ENCODE peak calls at places on chromosomes 7 and 10, in six cellular contexts. One of them, this sample, is unnamed.

GRCh38 chr7:124032369-124033092 is at the start of gene TMEM229A:
- DNase-seq in RPMI8226: peak; percentile 39
- DNase-seq in CD8-positive, alpha-beta T cell: no peak
- DNase-seq in left cardiac atrium: peak; percentile 41
- DNase-seq in left kidney: peak; percentile 88
- DNase-seq in psoas muscle: peak; percentile 23
- DNase-seq in this sample: peak; percentile 13

GRCh38 chr7:45923290-45923689 is 2.2 kb upstream of the IGFBP3 start:
- DNase-seq in CD8-positive, alpha-beta T cell: no peak
- DNase-seq in RPMI8226: peak; percentile 86
- DNase-seq in left kidney: peak; percentile 87
- DNase-seq in psoas muscle: peak; percentile 73
- DNase-seq in left cardiac atrium: peak; percentile 79
- DNase-seq in this sample: no peak

GRCh38 chr10:70715853-70716795 is 43.8 kb downstream of the ADAMTS14 start:
- DNase-seq in psoas muscle: no peak
- DNase-seq in left cardiac atrium: no peak
- DNase-seq in RPMI8226: no peak
- DNase-seq in CD8-positive, alpha-beta T cell: no peak
- DNase-seq in left kidney: no peak
- DNase-seq in this sample: no peak

GRCh38 chr10:34824870-34825269 is 9.8 kb upstream of the PARD3 start:
- DNase-seq in psoas muscle: no peak
- DNase-seq in left kidney: no peak
- DNase-seq in CD8-positive, alpha-beta T cell: no peak
- DNase-seq in RPMI8226: peak; percentile 17
- DNase-seq in left cardiac atrium: no peak
- DNase-seq in this sample: no peak

GRCh38 chr10:116660860-116661259 is 40.1 kb downstream of the PNLIPRP2 start:
- DNase-seq in left cardiac atrium: no peak
- DNase-seq in left kidney: no peak
- DNase-seq in RPMI8226: no peak
- DNase-seq in psoas muscle: no peak
- DNase-seq in CD8-positive, alpha-beta T cell: no peak
- DNase-seq in this sample: no peak

GRCh38 chr10:73018632-73019031 is 64.0 kb upstream of the PLA2G12B start:
- DNase-seq in left cardiac atrium: no peak
- DNase-seq in RPMI8226: no peak
- DNase-seq in psoas muscle: no peak
- DNase-seq in left kidney: no peak
- DNase-seq in CD8-positive, alpha-beta T cell: no peak
- DNase-seq in this sample: no peak

GRCh38 chr10:373516-374309 is 238.5 kb downstream of the ZMYND11 start:
- DNase-seq in left cardiac atrium: no peak
- DNase-seq in CD8-positive, alpha-beta T cell: no peak
- DNase-seq in psoas muscle: no peak
- DNase-seq in left kidney: peak; percentile 38
- DNase-seq in RPMI8226: no peak
- DNase-seq in this sample: no peak

GRCh38 chr7:101952355-101953247 is 135.2 kb downstream of the CUX1 start:
- DNase-seq in left cardiac atrium: no peak
- DNase-seq in CD8-positive, alpha-beta T cell: no peak
- DNase-seq in left kidney: no peak
- DNase-seq in RPMI8226: no peak
- DNase-seq in psoas muscle: peak; percentile 27
- DNase-seq in this sample: no peak

GRCh38 chr10:124870854-124871425 is 69.3 kb downstream of the ABRAXAS2 start:
- DNase-seq in RPMI8226: no peak
- DNase-seq in CD8-positive, alpha-beta T cell: no peak
- DNase-seq in left kidney: no peak
- DNase-seq in left cardiac atrium: no peak
- DNase-seq in psoas muscle: no peak
- DNase-seq in this sample: no peak

GRCh38 chr10:102119417-102120141 is 589 bp downstream of the LDB1 start:
- DNase-seq in psoas muscle: peak; percentile 65
- DNase-seq in left cardiac atrium: peak; percentile 78
- DNase-seq in RPMI8226: peak; percentile 58
- DNase-seq in left kidney: peak; percentile 79
- DNase-seq in CD8-positive, alpha-beta T cell: no peak
- DNase-seq in this sample: peak; percentile 52

GRCh38 chr7:104327963-104328307 is 468 bp upstream of the LHFPL3 start:
- DNase-seq in psoas muscle: no peak
- DNase-seq in CD8-positive, alpha-beta T cell: no peak
- DNase-seq in left kidney: no peak
- DNase-seq in RPMI8226: no peak
- DNase-seq in left cardiac atrium: no peak
- DNase-seq in this sample: no peak

GRCh38 chr7:80767655-80768054 is 129.2 kb downstream of the CD36 start:
- DNase-seq in RPMI8226: no peak
- DNase-seq in CD8-positive, alpha-beta T cell: no peak
- DNase-seq in psoas muscle: no peak
- DNase-seq in left cardiac atrium: no peak
- DNase-seq in left kidney: no peak
- DNase-seq in this sample: no peak

GRCh38 chr10:129892571-129893045 is 71.5 kb downstream of the EBF3 start:
- DNase-seq in CD8-positive, alpha-beta T cell: no peak
- DNase-seq in RPMI8226: no peak
- DNase-seq in psoas muscle: no peak
- DNase-seq in left kidney: no peak
- DNase-seq in left cardiac atrium: peak; percentile 40
- DNase-seq in this sample: no peak

GRCh38 chr10:46270086-46270811 is 16.5 kb upstream of the ANTXRL start:
- DNase-seq in RPMI8226: no peak
- DNase-seq in left kidney: no peak
- DNase-seq in CD8-positive, alpha-beta T cell: no peak
- DNase-seq in left cardiac atrium: no peak
- DNase-seq in psoas muscle: no peak
- DNase-seq in this sample: no peak

GRCh38 chr10:47335906-47336305 is 12.3 kb upstream of the RBP3 start:
- DNase-seq in psoas muscle: no peak
- DNase-seq in left kidney: no peak
- DNase-seq in RPMI8226: no peak
- DNase-seq in CD8-positive, alpha-beta T cell: no peak
- DNase-seq in left cardiac atrium: no peak
- DNase-seq in this sample: no peak

GRCh38 chr10:6878067-6878412 is 298.0 kb upstream of the PRKCQ start:
- DNase-seq in CD8-positive, alpha-beta T cell: no peak
- DNase-seq in RPMI8226: no peak
- DNase-seq in left kidney: no peak
- DNase-seq in psoas muscle: no peak
- DNase-seq in left cardiac atrium: no peak
- DNase-seq in this sample: no peak

GRCh38 chr10:3769511-3769910 is 15.5 kb downstream of the KLF6 start:
- DNase-seq in left cardiac atrium: no peak
- DNase-seq in RPMI8226: no peak
- DNase-seq in CD8-positive, alpha-beta T cell: no peak
- DNase-seq in psoas muscle: no peak
- DNase-seq in left kidney: no peak
- DNase-seq in this sample: no peak

GRCh38 chr7:55774327-55775050 is 88.1 kb downstream of the SEPTIN14 start:
- DNase-seq in RPMI8226: no peak
- DNase-seq in left cardiac atrium: no peak
- DNase-seq in left kidney: peak; percentile 8
- DNase-seq in psoas muscle: no peak
- DNase-seq in CD8-positive, alpha-beta T cell: no peak
- DNase-seq in this sample: no peak

GRCh38 chr7:149448961-149449360 is 11.9 kb downstream of the ZNF777 start:
- DNase-seq in left kidney: no peak
- DNase-seq in psoas muscle: no peak
- DNase-seq in left cardiac atrium: no peak
- DNase-seq in CD8-positive, alpha-beta T cell: no peak
- DNase-seq in RPMI8226: no peak
- DNase-seq in this sample: no peak

GRCh38 chr10:124447741-124448466 is 1.9 kb downstream of the NKX1-2 start:
- DNase-seq in RPMI8226: no peak
- DNase-seq in CD8-positive, alpha-beta T cell: no peak
- DNase-seq in left cardiac atrium: no peak
- DNase-seq in left kidney: peak; percentile 73
- DNase-seq in psoas muscle: no peak
- DNase-seq in this sample: no peak

GRCh38 chr7:124399941-124400340 is 365.7 kb downstream of the GPR37 start:
- DNase-seq in left kidney: no peak
- DNase-seq in left cardiac atrium: no peak
- DNase-seq in CD8-positive, alpha-beta T cell: no peak
- DNase-seq in RPMI8226: no peak
- DNase-seq in psoas muscle: no peak
- DNase-seq in this sample: no peak

GRCh38 chr10:323651-324293 is 188.5 kb downstream of the ZMYND11 start:
- DNase-seq in left cardiac atrium: peak; percentile 86
- DNase-seq in psoas muscle: peak; percentile 86
- DNase-seq in RPMI8226: no peak
- DNase-seq in left kidney: peak; percentile 31
- DNase-seq in CD8-positive, alpha-beta T cell: no peak
- DNase-seq in this sample: peak; percentile 57

GRCh38 chr10:83734278-83734677 is 405.0 kb upstream of the GHITM start:
- DNase-seq in psoas muscle: no peak
- DNase-seq in RPMI8226: no peak
- DNase-seq in CD8-positive, alpha-beta T cell: no peak
- DNase-seq in left kidney: no peak
- DNase-seq in left cardiac atrium: no peak
- DNase-seq in this sample: no peak

GRCh38 chr7:129295015-129295423 is 70.2 kb downstream of the AHCYL2 start:
- DNase-seq in left cardiac atrium: no peak
- DNase-seq in psoas muscle: no peak
- DNase-seq in CD8-positive, alpha-beta T cell: no peak
- DNase-seq in RPMI8226: no peak
- DNase-seq in left kidney: no peak
- DNase-seq in this sample: no peak

This sample was measured in GM12892.